ENCODE peak calls at places on chromosomes 6 and 20, in seven cellular contexts. A is Panc1, E is neural progenitor cell, X is GM23248, O is Karpas-422, B is transverse colon, I is dorsolateral prefrontal cortex. L is an unnamed sample.
A peak's percentile ranks its signal among the peaks of the same experiment; 100 is the strongest.

GRCh38 chr20:36297656-36298055 is 8.5 kb upstream of the DLGAP4 start:
- DNase-seq in I (no peak), E (no peak), X (no peak), A (no peak), B (no peak), O (no peak), L (no peak)

GRCh38 chr6:34237316-34237721 is 646 bp downstream of the HMGA1 start:
- DNase-seq in I (peak; percentile 21), X (peak; percentile 64), B (no peak), A (no peak), O (peak; percentile 68), E (peak; percentile 57), L (no peak)

GRCh38 chr6:4774715-4775590 is 1.3 kb upstream of the CDYL start:
- DNase-seq in I (no peak), O (no peak), B (peak; percentile 44), E (peak; percentile 61), A (no peak), X (peak; percentile 38), L (no peak)

GRCh38 chr6:2863901-2864300 is 22.2 kb upstream of the SERPINB1 start:
- DNase-seq in I (no peak), B (no peak), X (no peak), A (no peak), O (no peak), E (no peak), L (no peak)

GRCh38 chr6:24788031-24788665 is 10.6 kb downstream of the ARMH2 start:
- DNase-seq in I (no peak), E (no peak), O (no peak), B (no peak), A (no peak), X (peak; percentile 34), L (no peak)

GRCh38 chr20:8427419-8428065 is 295.5 kb downstream of the PLCB1 start:
- DNase-seq in E (no peak), O (no peak), X (no peak), I (no peak), A (no peak), B (no peak), L (no peak)

GRCh38 chr6:35474129-35474977 is 6.2 kb downstream of the RPL10A start:
- DNase-seq in O (peak; percentile 85), E (no peak), A (no peak), X (no peak), B (no peak), I (no peak), L (no peak)

GRCh38 chr6:137819740-137820139 is 47.3 kb upstream of the TNFAIP3 start:
- DNase-seq in A (no peak), I (no peak), B (no peak), O (no peak), E (no peak), X (no peak), L (no peak)

GRCh38 chr6:166959906-166960608 is 3.7 kb upstream of the RNASET2 start:
- DNase-seq in A (no peak), X (no peak), E (no peak), B (no peak), O (no peak), I (no peak), L (no peak)

GRCh38 chr20:38665094-38665493 is 59.2 kb upstream of the SLC32A1 start:
- DNase-seq in A (no peak), I (no peak), E (no peak), B (no peak), O (no peak), X (peak; percentile 20), L (no peak)

GRCh38 chr6:111941686-111942330 is 68.6 kb upstream of the FYN start:
- DNase-seq in B (no peak), A (no peak), E (no peak), O (no peak), X (peak; percentile 33), I (no peak), L (no peak)

GRCh38 chr20:5949943-5950270 is 426 bp downstream of the TRMT6 start:
- DNase-seq in O (no peak), X (no peak), A (no peak), E (no peak), B (no peak), I (no peak), L (no peak)
- H3K27ac ChIP-seq in O (no peak overlapping the region), X (no peak overlapping the region), A (peak overlapping the region; percentile 95), E (no peak overlapping the region), B (peak overlapping the region; percentile 68), I (no peak overlapping the region), L (peak overlapping the region; percentile 58)

GRCh38 chr6:6592836-6593235 is 4.3 kb downstream of the LY86 start:
- DNase-seq in X (no peak), A (no peak), I (no peak), O (no peak), B (no peak), E (no peak), L (no peak)

GRCh38 chr6:6590530-6590929 is 2.0 kb downstream of the LY86 start:
- DNase-seq in A (no peak), B (no peak), I (no peak), X (no peak), O (peak; percentile 56), E (no peak), L (no peak)

GRCh38 chr6:6588924-6589696 is 590 bp downstream of the LY86 start:
- DNase-seq in X (no peak), O (peak; percentile 89), A (no peak), I (no peak), B (no peak), E (no peak), L (no peak)

GRCh38 chr6:6593876-6594275 is 5.4 kb downstream of the LY86 start:
- DNase-seq in O (no peak), X (no peak), B (no peak), I (no peak), A (no peak), E (no peak), L (no peak)

DNA sequence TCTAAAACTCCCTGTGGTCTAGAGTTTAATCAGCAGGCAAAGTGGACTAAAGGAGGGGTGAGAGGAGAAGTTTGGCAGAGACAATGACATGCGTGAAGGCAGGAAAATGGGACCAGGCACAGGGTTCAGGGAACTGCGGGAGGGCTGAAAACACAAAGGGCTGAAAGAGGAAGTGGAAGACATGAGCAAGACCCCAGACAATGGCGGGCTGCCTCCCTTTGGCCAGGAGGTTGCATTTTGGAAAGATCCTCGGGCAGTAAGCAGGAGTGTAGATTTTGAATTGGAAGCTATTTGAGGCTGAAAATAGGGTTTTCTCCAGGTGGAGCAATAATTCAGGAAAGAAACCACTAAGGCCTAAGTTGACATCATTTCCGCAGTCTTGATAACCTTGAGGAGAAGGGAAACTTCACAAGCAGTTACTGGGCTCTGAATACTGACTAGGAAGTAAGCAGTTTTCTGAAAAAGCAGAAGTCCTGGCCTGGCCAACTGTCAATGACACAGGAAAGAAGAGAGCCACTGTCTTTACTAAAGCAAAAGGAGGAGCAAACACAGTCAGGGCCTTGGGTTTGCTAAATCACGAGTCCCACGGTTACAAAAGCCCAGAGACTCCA is 3.4 kb downstream of the LY86 start:
- DNase-seq in B (peak; percentile 34), O (peak; percentile 84), I (no peak), X (no peak), A (no peak), E (no peak), L (no peak)
- H3K27ac ChIP-seq in B (peak overlapping the region; percentile 38), O (peak overlapping the region; percentile 100), I (peak overlapping the region; percentile 48), X (no peak overlapping the region), A (no peak overlapping the region), E (no peak overlapping the region), L (no peak overlapping the region)

DNA sequence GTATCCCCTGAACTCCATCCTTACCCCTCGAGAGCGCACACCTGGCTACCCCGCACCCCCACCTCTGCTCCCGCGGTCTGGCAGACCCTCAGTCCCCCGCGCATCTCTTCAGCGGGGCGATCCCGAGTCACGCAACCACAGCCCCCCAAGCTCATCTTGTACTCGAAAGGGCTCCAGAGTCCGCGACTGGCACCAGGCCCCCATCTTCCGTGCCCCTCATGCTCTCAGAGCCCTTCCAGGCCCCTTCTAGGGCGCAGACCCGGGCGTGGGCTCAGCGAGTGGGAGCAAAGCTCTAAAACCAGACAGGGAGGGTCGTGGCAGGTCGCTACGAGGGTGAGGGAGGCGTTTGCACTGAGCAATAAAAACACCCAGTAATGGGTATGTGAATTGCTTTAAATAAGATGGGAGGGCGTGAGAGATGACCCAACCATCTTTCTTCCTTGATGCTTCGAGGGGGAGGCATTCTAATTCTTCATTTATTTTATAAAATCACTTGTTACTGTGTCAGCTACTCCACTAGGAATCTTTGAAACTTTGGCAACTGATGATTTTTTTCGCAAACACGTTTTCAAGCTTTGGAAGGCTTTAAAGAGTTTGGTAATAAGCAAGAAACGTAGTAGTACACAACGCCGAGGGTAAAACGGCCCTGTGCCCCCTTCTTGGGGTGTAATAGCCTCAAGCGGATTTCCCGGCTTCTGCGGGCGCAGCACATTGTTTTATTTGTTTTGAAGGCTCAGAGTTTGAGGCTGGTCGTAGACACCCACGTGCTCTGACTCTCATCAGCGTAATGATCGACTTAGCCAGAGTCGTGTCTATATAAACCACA is 42.6 kb upstream of the SUPT3H start:
- DNase-seq in I (no peak), X (peak; percentile 77), B (peak; percentile 56), O (no peak), E (peak; percentile 69), A (no peak), L (no peak)
- H3K27ac ChIP-seq in I (peak overlapping the region; percentile 14), X (peak overlapping the region; percentile 80), B (peak overlapping the region; percentile 80), O (no peak overlapping the region), E (no peak overlapping the region), A (peak overlapping the region; percentile 81), L (no peak overlapping the region)

DNA sequence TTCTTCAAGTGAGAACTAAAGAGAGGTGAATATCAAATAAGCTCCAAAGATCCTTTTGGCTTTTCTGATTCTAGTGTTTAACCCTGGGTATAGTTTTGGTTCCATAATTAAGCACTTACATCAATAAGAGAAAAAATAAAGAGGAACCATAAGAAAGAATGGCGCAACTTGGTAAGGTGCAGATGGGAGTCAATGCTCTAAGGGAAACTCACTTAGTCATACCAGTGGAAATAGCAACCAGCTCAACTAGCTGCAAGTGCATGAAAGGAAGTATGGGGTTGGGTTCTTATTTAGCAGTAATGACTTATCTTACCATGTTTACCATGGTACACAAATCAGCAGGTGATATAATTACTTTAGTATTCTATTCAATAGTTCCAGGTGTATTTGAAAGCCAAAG is 296.5 kb upstream of the RUNX2 start:
- DNase-seq in A (no peak), X (no peak), B (no peak), I (no peak), O (no peak), E (no peak), L (no peak)
- H3K27ac ChIP-seq in A (no peak overlapping the region), X (no peak overlapping the region), B (no peak overlapping the region), I (no peak overlapping the region), O (no peak overlapping the region), E (no peak overlapping the region), L (no peak overlapping the region)

GRCh38 chr6:116036885-116037284 is 23.8 kb downstream of the FRK start:
- DNase-seq in A (no peak), I (no peak), X (no peak), B (no peak), O (no peak), E (no peak), L (no peak)
- H3K27ac ChIP-seq in A (no peak overlapping the region), I (no peak overlapping the region), X (no peak overlapping the region), B (no peak overlapping the region), O (no peak overlapping the region), E (no peak overlapping the region), L (no peak overlapping the region)

DNA sequence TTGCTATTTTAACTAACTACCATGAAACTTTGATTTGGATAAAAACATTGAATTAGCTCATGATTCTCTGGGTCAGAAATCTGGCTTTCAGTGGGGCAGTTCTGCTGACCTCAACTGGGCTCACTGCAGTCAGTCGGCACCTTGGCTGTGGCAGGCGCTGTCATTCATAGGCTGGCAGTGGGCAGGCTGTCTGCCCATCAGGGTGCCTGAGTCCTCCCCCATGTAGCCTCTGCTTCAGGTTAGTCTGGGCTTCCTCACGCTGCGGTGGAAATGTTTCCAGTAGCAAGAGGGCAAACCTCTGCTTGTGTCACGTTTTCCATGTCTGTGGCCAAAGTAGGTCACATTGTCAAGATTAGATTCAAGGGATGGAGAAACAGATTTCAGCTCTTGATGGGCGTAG is 251.0 kb upstream of the TCF21 start:
- DNase-seq in E (no peak), A (no peak), B (no peak), I (no peak), X (no peak), O (no peak), L (no peak)
- H3K27ac ChIP-seq in E (no peak overlapping the region), A (no peak overlapping the region), B (peak overlapping the region; percentile 48), I (no peak overlapping the region), X (no peak overlapping the region), O (no peak overlapping the region), L (no peak overlapping the region)